ENCODE peak calls at places on chromosome 11, in six cellular contexts. One of them, this sample, is unnamed.

GRCh38 chr11:132540586-132540985 is 991.7 kb downstream of the OPCML start:
- DNase-seq in IMR-90: no peak
- DNase-seq in spleen: no peak
- DNase-seq in PC-9: no peak
- DNase-seq in thoracic aorta: no peak
- DNase-seq in heart right ventricle: no peak
- DNase-seq in this sample: peak; percentile 39

GRCh38 chr11:13502492-13502891 is 6.7 kb upstream of the PTH start:
- DNase-seq in heart right ventricle: no peak
- DNase-seq in spleen: no peak
- DNase-seq in thoracic aorta: no peak
- DNase-seq in PC-9: no peak
- DNase-seq in IMR-90: no peak
- DNase-seq in this sample: no peak

GRCh38 chr11:27471588-27472397 is 797 bp downstream of the LGR4 start:
- DNase-seq in thoracic aorta: no peak
- DNase-seq in spleen: peak; percentile 88
- DNase-seq in heart right ventricle: peak; percentile 16
- DNase-seq in PC-9: peak; percentile 47
- DNase-seq in IMR-90: no peak
- DNase-seq in this sample: peak; percentile 82

GRCh38 chr11:60607483-60607882 is 91.9 kb upstream of the MS4A8 start:
- DNase-seq in spleen: no peak
- DNase-seq in heart right ventricle: no peak
- DNase-seq in thoracic aorta: no peak
- DNase-seq in PC-9: no peak
- DNase-seq in IMR-90: no peak
- DNase-seq in this sample: no peak

GRCh38 chr11:34366522-34366921 is 8.7 kb upstream of the ABTB2 start:
- DNase-seq in heart right ventricle: no peak
- DNase-seq in IMR-90: no peak
- DNase-seq in spleen: no peak
- DNase-seq in thoracic aorta: no peak
- DNase-seq in PC-9: peak; percentile 31
- DNase-seq in this sample: no peak

GRCh38 chr11:47185305-47186075 is 744 bp downstream of the PACSIN3 start:
- DNase-seq in thoracic aorta: no peak
- DNase-seq in spleen: no peak
- DNase-seq in IMR-90: peak; percentile 37
- DNase-seq in PC-9: peak; percentile 87
- DNase-seq in heart right ventricle: peak; percentile 86
- DNase-seq in this sample: peak; percentile 92

GRCh38 chr11:2092956-2093412 is 46.2 kb downstream of the IGF2 start:
- DNase-seq in heart right ventricle: peak; percentile 76
- DNase-seq in spleen: peak; percentile 74
- DNase-seq in PC-9: peak; percentile 93
- DNase-seq in IMR-90: peak; percentile 10
- DNase-seq in thoracic aorta: peak; percentile 15
- DNase-seq in this sample: peak; percentile 96

GRCh38 chr11:117627259-117627658 is 169.8 kb downstream of the DSCAML1 start:
- DNase-seq in thoracic aorta: no peak
- DNase-seq in IMR-90: no peak
- DNase-seq in spleen: peak; percentile 40
- DNase-seq in PC-9: no peak
- DNase-seq in heart right ventricle: no peak
- DNase-seq in this sample: no peak

GRCh38 chr11:113193077-113193476 is 121.3 kb upstream of the TTC12 start:
- DNase-seq in heart right ventricle: no peak
- DNase-seq in PC-9: no peak
- DNase-seq in IMR-90: no peak
- DNase-seq in thoracic aorta: no peak
- DNase-seq in spleen: no peak
- DNase-seq in this sample: no peak

GRCh38 chr11:34632105-34632780 is 11.3 kb downstream of the EHF start:
- DNase-seq in PC-9: peak; percentile 61
- DNase-seq in thoracic aorta: no peak
- DNase-seq in heart right ventricle: peak; percentile 34
- DNase-seq in spleen: no peak
- DNase-seq in IMR-90: no peak
- DNase-seq in this sample: peak; percentile 86

GRCh38 chr11:65945941-65946558 is 770 bp downstream of the TSGA10IP start:
- DNase-seq in thoracic aorta: no peak
- DNase-seq in heart right ventricle: no peak
- DNase-seq in PC-9: no peak
- DNase-seq in IMR-90: no peak
- DNase-seq in spleen: no peak
- DNase-seq in this sample: peak; percentile 57

GRCh38 chr11:129694538-129694937 is 121.1 kb upstream of the TMEM45B start:
- DNase-seq in heart right ventricle: no peak
- DNase-seq in spleen: no peak
- DNase-seq in PC-9: peak; percentile 33
- DNase-seq in IMR-90: no peak
- DNase-seq in thoracic aorta: no peak
- DNase-seq in this sample: peak; percentile 73

GRCh38 chr11:109247071-109247470 is 174.9 kb upstream of the C11orf87 start:
- DNase-seq in PC-9: no peak
- DNase-seq in IMR-90: peak; percentile 43
- DNase-seq in heart right ventricle: no peak
- DNase-seq in spleen: no peak
- DNase-seq in thoracic aorta: no peak
- DNase-seq in this sample: peak; percentile 83

GRCh38 chr11:12778506-12778905 is 104.3 kb downstream of the TEAD1 start:
- DNase-seq in IMR-90: no peak
- DNase-seq in spleen: no peak
- DNase-seq in thoracic aorta: no peak
- DNase-seq in heart right ventricle: no peak
- DNase-seq in PC-9: no peak
- DNase-seq in this sample: no peak

GRCh38 chr11:98365185-98365584 is 655.6 kb upstream of the CNTN5 start:
- DNase-seq in thoracic aorta: no peak
- DNase-seq in spleen: no peak
- DNase-seq in heart right ventricle: no peak
- DNase-seq in PC-9: no peak
- DNase-seq in IMR-90: no peak
- DNase-seq in this sample: no peak

GRCh38 chr11:103609117-103610066 is 427.0 kb upstream of the DDI1 start:
- DNase-seq in heart right ventricle: no peak
- DNase-seq in spleen: no peak
- DNase-seq in PC-9: peak; percentile 50
- DNase-seq in thoracic aorta: no peak
- DNase-seq in IMR-90: peak; percentile 96
- DNase-seq in this sample: peak; percentile 37

GRCh38 chr11:109940816-109941215 is 152.4 kb upstream of the ZC3H12C start:
- DNase-seq in spleen: no peak
- DNase-seq in thoracic aorta: no peak
- DNase-seq in PC-9: peak; percentile 21
- DNase-seq in heart right ventricle: no peak
- DNase-seq in IMR-90: peak; percentile 97
- DNase-seq in this sample: no peak

GRCh38 chr11:117195208-117195607 is 4.0 kb upstream of the TAGLN start:
- DNase-seq in PC-9: no peak
- DNase-seq in spleen: no peak
- DNase-seq in IMR-90: no peak
- DNase-seq in heart right ventricle: no peak
- DNase-seq in thoracic aorta: no peak
- DNase-seq in this sample: peak; percentile 52

DNA sequence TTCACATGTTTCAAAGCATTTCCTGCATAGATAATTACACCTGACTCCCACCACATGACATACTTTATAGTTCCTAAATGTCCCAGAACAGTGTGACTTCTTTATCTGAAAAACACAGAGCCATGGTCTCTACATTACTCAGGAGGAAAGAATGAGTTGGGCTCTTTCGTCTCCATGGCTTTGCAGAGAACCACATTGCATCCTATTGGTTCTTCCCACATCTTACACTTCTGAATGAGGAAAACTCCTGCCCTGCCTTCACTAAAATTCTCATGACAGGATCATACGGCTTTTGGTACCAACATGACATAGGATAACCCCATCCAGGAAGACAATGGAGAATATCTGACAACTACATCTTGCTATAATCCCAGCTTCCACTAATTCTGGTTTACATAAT is 88.5 kb downstream of the ETS1 start:
- DNase-seq in thoracic aorta: no peak
- DNase-seq in PC-9: no peak
- DNase-seq in IMR-90: peak; percentile 67
- DNase-seq in spleen: no peak
- DNase-seq in heart right ventricle: no peak
- DNase-seq in this sample: no peak
- H3K4me1 ChIP-seq in thoracic aorta: peaks cover 82% of the 10 kb centered on the region
- H3K4me1 ChIP-seq in PC-9: peaks cover 81% of the 10 kb centered on the region
- H3K4me1 ChIP-seq in IMR-90: peaks cover 43% of the 10 kb centered on the region
- H3K4me1 ChIP-seq in spleen: peaks cover 96% of the 10 kb centered on the region
- H3K4me1 ChIP-seq in heart right ventricle: peaks cover 98% of the 10 kb centered on the region
- H3K4me1 ChIP-seq in this sample: peaks cover 96% of the 10 kb centered on the region

DNA sequence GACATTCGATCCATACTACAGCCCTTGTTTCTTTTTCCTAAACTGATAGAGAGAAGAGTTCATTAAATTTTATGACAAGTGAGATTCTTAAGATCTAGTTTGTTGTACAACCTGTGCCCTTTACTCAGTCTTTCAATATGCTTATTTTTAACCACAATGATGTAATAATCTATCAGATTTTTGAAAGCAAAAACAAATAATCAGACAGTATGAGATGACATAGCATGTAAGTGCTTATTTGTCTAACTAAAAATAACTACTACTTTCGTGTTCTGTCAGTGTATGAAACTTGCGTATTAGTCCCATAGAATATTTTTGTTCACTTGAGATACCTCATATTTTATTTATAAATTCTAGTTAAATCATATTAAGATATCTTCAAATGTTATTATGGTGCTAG is 33.2 kb downstream of the RAB39A start:
- DNase-seq in thoracic aorta: no peak
- DNase-seq in IMR-90: no peak
- DNase-seq in heart right ventricle: no peak
- DNase-seq in PC-9: no peak
- DNase-seq in spleen: no peak
- DNase-seq in this sample: no peak
- H3K27ac ChIP-seq in thoracic aorta: no peak overlapping the region
- H3K27ac ChIP-seq in IMR-90: no peak overlapping the region
- H3K27ac ChIP-seq in heart right ventricle: no peak overlapping the region
- H3K27ac ChIP-seq in PC-9: no peak overlapping the region
- H3K27ac ChIP-seq in spleen: no peak overlapping the region
- H3K27ac ChIP-seq in this sample: no peak overlapping the region

GRCh38 chr11:61659413-61660196 is 20.6 kb upstream of the DAGLA start:
- DNase-seq in PC-9: no peak
- DNase-seq in IMR-90: no peak
- DNase-seq in heart right ventricle: no peak
- DNase-seq in spleen: no peak
- DNase-seq in thoracic aorta: no peak
- DNase-seq in this sample: no peak
- TF ChIP-seq CTCF in PC-9: peak; percentile 51
- TF ChIP-seq CTCF in IMR-90: no peak
- TF ChIP-seq CTCF in heart right ventricle: no peak
- TF ChIP-seq CTCF in spleen: no peak
- TF ChIP-seq CTCF in thoracic aorta: no peak
- TF ChIP-seq CTCF in this sample: no peak

DNA sequence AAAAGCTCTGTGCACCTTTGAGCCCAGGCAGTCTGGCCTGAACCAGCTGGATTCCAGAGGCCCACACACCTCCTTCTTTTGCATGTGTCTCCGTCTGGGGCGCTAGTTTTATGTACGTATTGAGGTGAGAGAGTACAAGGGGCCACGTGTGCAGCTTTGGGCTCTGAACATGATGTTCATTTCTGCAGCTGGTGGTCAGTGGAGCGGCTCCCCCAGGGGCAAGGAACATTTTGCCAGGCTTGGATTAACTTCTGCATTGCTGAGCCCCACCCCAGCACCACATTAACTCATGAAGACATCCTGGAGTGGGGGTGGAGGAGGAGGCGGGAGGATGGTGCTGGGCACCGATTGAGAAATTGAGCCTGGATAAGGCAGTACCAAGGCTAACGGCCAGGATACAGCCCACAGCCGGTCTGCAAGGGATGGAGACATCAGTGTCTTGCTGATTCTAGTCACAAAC is 13.8 kb downstream of the USP2 start:
- DNase-seq in heart right ventricle: no peak
- DNase-seq in spleen: peak; percentile 31
- DNase-seq in PC-9: no peak
- DNase-seq in thoracic aorta: no peak
- DNase-seq in IMR-90: no peak
- DNase-seq in this sample: no peak
- H3K4me1 ChIP-seq in heart right ventricle: peaks cover 76% of the 10 kb centered on the region
- H3K4me1 ChIP-seq in spleen: peaks cover 5% of the 10 kb centered on the region
- H3K4me1 ChIP-seq in PC-9: peaks cover 22% of the 10 kb centered on the region
- H3K4me1 ChIP-seq in thoracic aorta: peaks cover 12% of the 10 kb centered on the region
- H3K4me1 ChIP-seq in IMR-90: peaks cover 20% of the 10 kb centered on the region
- H3K4me1 ChIP-seq in this sample: peaks cover 46% of the 10 kb centered on the region

GRCh38 chr11:8865304-8865703 is 45.7 kb upstream of the AKIP1 start:
- DNase-seq in PC-9: no peak
- DNase-seq in heart right ventricle: no peak
- DNase-seq in thoracic aorta: no peak
- DNase-seq in spleen: no peak
- DNase-seq in IMR-90: no peak
- DNase-seq in this sample: no peak

GRCh38 chr11:8867856-8868705 is 42.9 kb upstream of the AKIP1 start:
- DNase-seq in IMR-90: peak; percentile 63
- DNase-seq in spleen: no peak
- DNase-seq in PC-9: peak; percentile 6
- DNase-seq in heart right ventricle: no peak
- DNase-seq in thoracic aorta: no peak
- DNase-seq in this sample: no peak

GRCh38 chr11:8867035-8867434 is 44.0 kb upstream of the AKIP1 start:
- DNase-seq in thoracic aorta: no peak
- DNase-seq in PC-9: peak; percentile 22
- DNase-seq in IMR-90: peak; percentile 16
- DNase-seq in heart right ventricle: no peak
- DNase-seq in spleen: no peak
- DNase-seq in this sample: peak; percentile 56

GRCh38 chr11:8858808-8859207 is 52.2 kb upstream of the AKIP1 start:
- DNase-seq in PC-9: no peak
- DNase-seq in spleen: no peak
- DNase-seq in IMR-90: no peak
- DNase-seq in thoracic aorta: no peak
- DNase-seq in heart right ventricle: no peak
- DNase-seq in this sample: no peak

DNA sequence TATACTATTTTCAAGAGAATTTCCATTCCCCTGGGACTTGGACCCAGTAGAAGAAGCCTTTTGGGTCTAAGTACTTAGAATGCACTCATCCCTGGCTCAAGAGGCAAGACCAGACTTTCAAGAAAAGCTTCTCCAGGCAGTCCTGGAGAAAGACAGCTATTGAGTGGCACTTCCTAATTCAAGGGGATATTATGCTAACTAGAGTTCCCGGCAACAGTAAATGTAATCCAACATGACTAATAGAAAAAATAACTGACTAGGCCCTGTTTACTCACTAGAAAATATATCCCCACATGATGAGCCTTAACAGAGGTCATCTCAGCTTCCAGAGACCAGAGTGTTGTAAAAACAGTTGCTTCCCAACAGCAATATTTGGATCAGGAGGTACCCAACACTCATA is 47.2 kb upstream of the AKIP1 start:
- DNase-seq in spleen: no peak
- DNase-seq in PC-9: no peak
- DNase-seq in IMR-90: peak; percentile 78
- DNase-seq in thoracic aorta: no peak
- DNase-seq in heart right ventricle: no peak
- DNase-seq in this sample: peak; percentile 96
- H3K27ac ChIP-seq in spleen: peak overlapping the region; percentile 48
- H3K27ac ChIP-seq in PC-9: no peak overlapping the region
- H3K27ac ChIP-seq in IMR-90: peak overlapping the region; percentile 45
- H3K27ac ChIP-seq in thoracic aorta: no peak overlapping the region
- H3K27ac ChIP-seq in heart right ventricle: no peak overlapping the region
- H3K27ac ChIP-seq in this sample: peak overlapping the region; percentile 88

GRCh38 chr11:72352859-72353551 is 81.3 kb downstream of the CLPB start:
- DNase-seq in IMR-90: peak; percentile 85
- DNase-seq in spleen: no peak
- DNase-seq in heart right ventricle: peak; percentile 6
- DNase-seq in thoracic aorta: no peak
- DNase-seq in PC-9: no peak
- DNase-seq in this sample: peak; percentile 86
- TF ChIP-seq CTCF in IMR-90: peak; percentile 69
- TF ChIP-seq CTCF in spleen: no peak
- TF ChIP-seq CTCF in heart right ventricle: peak; percentile 31
- TF ChIP-seq CTCF in thoracic aorta: no peak
- TF ChIP-seq CTCF in PC-9: no peak
- TF ChIP-seq CTCF in this sample: peak; percentile 74